ENCODE peak calls at places on chromosomes 13 and 19, in eight cellular contexts. Q, T, L, C, J, W, F and U are unnamed samples.
A peak's percentile ranks its signal among the peaks of the same experiment; 100 is the strongest.

GRCh38 chr19:15296353-15296752 is 36.0 kb downstream of the BRD4 start:
- DNase-seq in C (no peak), J (no peak), F (no peak), L (no peak), W (no peak), T (no peak), Q (no peak), U (peak; percentile 52)

GRCh38 chr13:50403311-50403710 is 388.1 kb downstream of the KCNRG start:
- DNase-seq in F (peak; percentile 78), J (peak; percentile 46), W (no peak), C (no peak), T (no peak), Q (no peak), L (no peak), U (no peak)

GRCh38 chr19:40801449-40802299 is 2.7 kb downstream of the EGLN2 start:
- DNase-seq in Q (no peak), F (no peak), T (no peak), C (no peak), J (no peak), L (no peak), W (no peak), U (no peak)

GRCh38 chr19:49361438-49362047 is 673 bp downstream of the TEAD2 start:
- DNase-seq in T (no peak), J (peak; percentile 91), W (peak; percentile 90), F (peak; percentile 70), L (no peak), Q (peak; percentile 88), C (peak; percentile 56), U (peak; percentile 79)

GRCh38 chr13:51646041-51646670 is 61.9 kb downstream of the WDFY2 start:
- DNase-seq in J (no peak), Q (peak; percentile 50), F (no peak), C (no peak), W (no peak), L (no peak), T (no peak), U (no peak)

GRCh38 chr13:37139356-37139755 is 33.9 kb upstream of the CSNK1A1L start:
- DNase-seq in L (no peak), T (no peak), F (no peak), J (no peak), W (no peak), Q (no peak), C (no peak), U (no peak)

GRCh38 chr13:20819715-20820114 is 46.0 kb upstream of the EEF1AKMT1 start:
- DNase-seq in W (no peak), Q (no peak), T (no peak), L (no peak), F (no peak), C (no peak), J (no peak), U (no peak)

GRCh38 chr13:105579821-105580707 is 955.4 kb downstream of the EFNB2 start:
- DNase-seq in C (no peak), F (no peak), Q (no peak), W (no peak), L (no peak), J (no peak), T (no peak), U (no peak)

GRCh38 chr13:50401721-50402510 is 386.7 kb downstream of the KCNRG start:
- DNase-seq in L (no peak), T (no peak), J (no peak), F (no peak), W (no peak), C (no peak), Q (no peak), U (no peak)

GRCh38 chr19:43774103-43774939 is 6.5 kb downstream of the KCNN4 start:
- DNase-seq in L (no peak), F (peak; percentile 63), J (no peak), W (peak; percentile 98), C (no peak), Q (peak; percentile 91), T (no peak), U (peak; percentile 87)

GRCh38 chr19:44050740-44051653 is 839 bp upstream of the ZNF223 start:
- DNase-seq in L (no peak), C (no peak), Q (peak; percentile 77), W (no peak), J (peak; percentile 27), F (no peak), T (peak; percentile 36), U (no peak)

DNA sequence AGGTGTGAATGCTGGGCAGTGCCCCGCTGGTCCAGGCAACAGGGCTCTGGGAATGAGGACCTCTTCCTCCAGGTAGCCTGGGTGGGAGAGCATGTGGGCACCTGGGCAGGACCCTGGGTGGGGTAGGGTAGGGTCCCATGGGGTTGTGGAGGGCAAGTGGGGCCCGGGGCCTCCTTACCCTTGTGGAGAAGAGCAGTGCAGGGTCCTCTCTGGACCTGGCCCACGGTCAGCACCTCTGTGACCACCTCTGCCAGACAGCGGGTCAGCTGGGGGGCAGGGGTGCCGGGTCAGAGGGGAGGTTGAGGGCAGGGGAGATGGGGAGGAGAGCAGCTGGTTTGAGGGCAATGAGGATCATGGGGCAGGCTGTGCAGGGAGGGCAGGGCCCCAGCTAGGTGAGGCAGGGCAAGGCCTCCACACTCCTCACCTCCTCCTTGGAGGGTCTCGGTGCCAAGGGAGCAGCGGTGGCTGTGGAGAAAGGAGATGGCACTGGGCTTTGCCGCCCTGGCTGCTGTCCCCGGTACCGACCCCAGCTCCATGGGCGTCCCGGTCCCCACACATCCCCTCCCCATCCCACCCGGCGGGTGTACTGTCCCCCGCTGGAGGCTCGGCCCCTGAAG is 490 bp downstream of the CCER2 start:
- DNase-seq in W (no peak), L (no peak), C (no peak), T (no peak), J (no peak), F (no peak), Q (no peak), U (no peak)
- TF ChIP-seq REST in W (no peak), L (no peak), C (no peak), T (no peak), J (no peak), F (no peak), Q (peak; percentile 56), U (no peak)

GRCh38 chr13:53066411-53066810 is 37.8 kb downstream of the OLFM4 start:
- DNase-seq in Q (no peak), C (no peak), L (no peak), W (no peak), F (no peak), J (no peak), T (no peak), U (no peak)
- TF ChIP-seq REST in Q (no peak), C (no peak), L (no peak), W (no peak), F (no peak), J (no peak), T (no peak), U (no peak)

GRCh38 chr19:50416815-50417137 is 2.0 kb upstream of the SPIB start:
- DNase-seq in T (no peak), L (no peak), W (no peak), J (peak; percentile 51), F (no peak), Q (no peak), C (no peak), U (no peak)

GRCh38 chr19:50417138-50417849 is 1.4 kb upstream of the SPIB start:
- DNase-seq in Q (peak; percentile 30), J (peak; percentile 44), W (no peak), L (no peak), C (no peak), F (no peak), T (no peak), U (no peak)

GRCh38 chr19:50416034-50416814 is 2.5 kb upstream of the SPIB start:
- DNase-seq in Q (peak; percentile 34), J (no peak), W (no peak), C (no peak), L (no peak), T (no peak), F (no peak), U (no peak)

GRCh38 chr19:50414850-50415660 is 3.7 kb upstream of the SPIB start:
- DNase-seq in C (peak; percentile 16), Q (peak; percentile 93), F (peak; percentile 33), T (peak; percentile 66), J (peak; percentile 86), W (peak; percentile 91), L (no peak), U (peak; percentile 92)

DNA sequence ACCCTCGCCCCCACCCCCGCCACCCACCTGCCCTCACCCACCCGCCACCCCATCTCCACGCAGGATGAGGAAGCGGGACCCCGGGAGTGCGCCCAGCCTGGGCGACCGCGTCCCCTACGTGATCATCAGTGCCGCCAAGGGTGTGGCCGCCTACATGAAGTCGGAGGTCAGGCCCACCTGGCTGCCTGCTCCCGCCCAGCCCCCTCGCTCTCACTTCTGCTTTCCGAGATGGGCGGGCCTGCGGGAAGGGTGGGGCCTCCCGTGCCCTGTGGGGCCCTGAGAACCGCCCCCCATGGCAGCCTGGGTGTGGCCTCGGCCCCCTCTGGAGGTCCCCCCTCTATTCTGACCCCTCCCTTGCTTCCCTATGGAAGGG is 3.1 kb upstream of the SPIB start:
- DNase-seq in Q (peak; percentile 23), F (no peak), L (no peak), T (peak; percentile 81), C (no peak), W (peak; percentile 74), J (no peak), U (no peak)
- TF ChIP-seq REST in Q (no peak), F (no peak), L (no peak), T (no peak), C (no peak), W (no peak), J (no peak), U (no peak)

GRCh38 chr13:56773148-56773547 is 367.6 kb upstream of the PRR20A start:
- DNase-seq in L (no peak), W (no peak), Q (no peak), C (no peak), F (no peak), J (no peak), T (no peak), U (no peak)
- TF ChIP-seq REST in L (no peak), W (no peak), Q (no peak), C (no peak), F (no peak), J (no peak), T (no peak), U (no peak)

GRCh38 chr13:24264976-24265375 is 44.4 kb upstream of the C1QTNF9 start:
- DNase-seq in C (no peak), T (no peak), F (no peak), J (no peak), Q (no peak), W (no peak), L (no peak), U (no peak)

GRCh38 chr13:24267801-24268200 is 41.6 kb upstream of the C1QTNF9 start:
- DNase-seq in T (no peak), W (no peak), F (no peak), J (no peak), Q (no peak), L (no peak), C (no peak), U (no peak)

GRCh38 chr13:24265453-24265852 is 43.9 kb upstream of the C1QTNF9 start:
- DNase-seq in Q (no peak), C (no peak), J (no peak), L (no peak), F (no peak), W (no peak), T (no peak), U (no peak)

GRCh38 chr13:24269803-24270202 is 39.6 kb upstream of the C1QTNF9 start:
- DNase-seq in J (no peak), Q (no peak), T (no peak), L (no peak), W (no peak), C (no peak), F (no peak), U (no peak)

DNA sequence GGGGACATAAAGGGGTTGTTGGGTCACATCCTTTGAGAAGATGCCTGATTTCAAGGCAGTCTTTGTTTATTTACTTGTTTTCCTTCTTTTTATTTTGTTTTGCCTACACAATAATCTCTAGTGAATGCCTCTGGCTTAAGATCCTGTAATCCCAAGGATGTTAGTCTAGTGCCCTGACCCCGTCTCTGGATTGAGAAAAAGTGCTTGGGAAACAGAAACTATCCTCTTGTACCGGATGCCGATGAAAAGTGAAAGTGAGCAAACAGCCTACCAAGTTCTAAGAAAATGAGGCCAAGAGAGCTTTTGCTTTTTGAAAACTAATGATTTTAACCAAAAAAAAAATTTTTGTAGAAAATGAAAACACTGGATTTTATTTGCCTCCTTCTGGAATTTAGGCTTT is 42.1 kb upstream of the C1QTNF9 start:
- DNase-seq in L (no peak), T (no peak), Q (no peak), C (no peak), J (no peak), F (no peak), W (no peak), U (no peak)
- TF ChIP-seq REST in L (no peak), T (no peak), Q (no peak), C (no peak), J (no peak), F (no peak), W (no peak), U (no peak)